ENCODE peak calls at places on chromosomes 11 and 22, in five cellular contexts. W is PC-3, J is hepatocyte, R is H1, T is GM23338. A is an unnamed sample. For H3K79me2, the result is how much of the 10 kb centered on the place peaks cover.

GRCh38 chr22:18012528-18012927 is 11.8 kb downstream of the MICAL3 start:
- DNase-seq in W (peak), J (peak), R (no peak), T (no peak), A (no peak)

GRCh38 chr11:8229299-8230177 is 34.1 kb downstream of the LMO1 start:
- DNase-seq in W (peak), J (no peak), R (no peak), T (no peak), A (no peak)

GRCh38 chr11:123741159-123741951 is at the start of gene ZNF202:
- DNase-seq in W (peak), J (peak), R (peak), T (peak), A (peak)

GRCh38 chr22:30284172-30284571 is 5.1 kb downstream of the CASTOR1 start:
- DNase-seq in W (no peak), J (no peak), R (no peak), T (no peak), A (no peak)

GRCh38 chr11:12189543-12190235 is 79.3 kb downstream of the MICAL2 start:
- DNase-seq in W (no peak), J (no peak), R (no peak), T (no peak), A (no peak)

GRCh38 chr11:76695133-76695532 is 24.6 kb upstream of the LRRC32 start:
- DNase-seq in W (no peak), J (no peak), R (no peak), T (peak), A (no peak)

GRCh38 chr11:8838248-8838647 is 72.7 kb upstream of the AKIP1 start:
- DNase-seq in W (no peak), J (no peak), R (no peak), T (no peak), A (no peak)

GRCh38 chr11:120344302-120345004 is 8.2 kb downstream of the ARHGEF12 start:
- DNase-seq in W (peak), J (no peak), R (no peak), T (no peak), A (peak)

GRCh38 chr11:6402561-6402981 is 12.3 kb downstream of the SMPD1 start:
- DNase-seq in W (no peak), J (no peak), R (no peak), T (no peak), A (no peak)

GRCh38 chr11:91981995-91982394 is 242.6 kb upstream of the FAT3 start:
- DNase-seq in W (peak), J (peak), R (no peak), T (no peak), A (peak)

GRCh38 chr11:120306519-120307242 is 18.4 kb upstream of the TLCD5 start:
- DNase-seq in W (peak), J (peak), R (no peak), T (peak), A (peak)

GRCh38 chr22:19713650-19714319 is 518 bp upstream of the SEPTIN5 start:
- DNase-seq in W (no peak), J (peak), R (peak), T (peak), A (no peak)

GRCh38 chr11:47571895-47572294 is 6.5 kb downstream of the PTPMT1 start:
- DNase-seq in W (no peak), J (no peak), R (no peak), T (no peak), A (no peak)
- H3K79me2 ChIP-seq in W (under half), J (half or more), R (under half), T (under half), A (under half)

GRCh38 chr11:35151896-35152295 is 12.9 kb downstream of the CD44 start:
- DNase-seq in W (no peak), J (no peak), R (no peak), T (peak), A (no peak)

GRCh38 chr11:35152575-35152974 is 13.6 kb downstream of the CD44 start:
- DNase-seq in W (no peak), J (no peak), R (no peak), T (no peak), A (no peak)

GRCh38 chr11:35151241-35151640 is 12.3 kb downstream of the CD44 start:
- DNase-seq in W (no peak), J (no peak), R (no peak), T (no peak), A (no peak)

GRCh38 chr11:35154960-35155359 is 16.0 kb downstream of the CD44 start:
- DNase-seq in W (no peak), J (no peak), R (no peak), T (no peak), A (no peak)

DNA sequence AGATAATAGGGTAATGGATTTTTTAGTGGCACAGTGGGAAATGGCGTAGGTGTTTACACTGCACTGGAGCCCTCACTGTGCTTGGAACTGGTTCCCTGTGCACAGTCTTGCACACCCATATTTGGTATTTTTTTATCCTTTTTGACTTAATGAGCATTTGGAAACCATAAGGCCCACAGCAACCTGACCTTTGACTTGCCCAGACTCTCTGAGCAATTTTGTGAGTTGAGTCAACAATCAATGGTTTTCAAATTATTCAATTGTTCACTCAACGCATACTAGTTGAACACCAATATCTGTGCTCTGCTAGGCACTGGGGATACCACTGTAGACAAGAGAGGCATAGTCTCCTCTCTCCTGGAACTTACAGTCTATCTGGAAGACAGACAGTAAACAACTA is 14.3 kb downstream of the CD44 start:
- DNase-seq in W (no peak), J (no peak), R (no peak), T (no peak), A (no peak)
- H3K79me2 ChIP-seq in W (half or more), J (under half), R (under half), T (under half), A (half or more)

DNA sequence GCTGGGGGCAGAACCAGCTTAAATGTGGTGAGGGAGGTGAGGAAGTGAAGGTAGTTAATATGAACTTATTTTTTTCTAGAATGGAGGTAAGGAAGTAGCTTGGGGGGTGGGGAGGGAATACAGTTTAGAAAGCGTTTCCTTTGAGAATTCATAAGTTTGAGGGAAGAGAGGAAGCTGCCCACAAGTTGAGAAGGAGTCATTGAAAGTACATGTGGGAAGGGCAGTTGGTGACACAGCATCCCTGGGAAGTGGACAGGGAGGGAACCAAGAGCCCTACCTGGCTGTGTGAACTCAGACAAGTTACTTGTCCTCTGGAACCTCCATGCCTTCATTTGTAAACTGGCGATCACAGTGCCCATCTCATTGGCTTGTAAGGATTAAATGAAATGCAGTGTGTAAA is 125.9 kb upstream of the SPON1 start:
- DNase-seq in W (peak), J (no peak), R (no peak), T (no peak), A (no peak)
- H3K79me2 ChIP-seq in W (under half), J (under half), R (under half), T (under half), A (under half)

DNA sequence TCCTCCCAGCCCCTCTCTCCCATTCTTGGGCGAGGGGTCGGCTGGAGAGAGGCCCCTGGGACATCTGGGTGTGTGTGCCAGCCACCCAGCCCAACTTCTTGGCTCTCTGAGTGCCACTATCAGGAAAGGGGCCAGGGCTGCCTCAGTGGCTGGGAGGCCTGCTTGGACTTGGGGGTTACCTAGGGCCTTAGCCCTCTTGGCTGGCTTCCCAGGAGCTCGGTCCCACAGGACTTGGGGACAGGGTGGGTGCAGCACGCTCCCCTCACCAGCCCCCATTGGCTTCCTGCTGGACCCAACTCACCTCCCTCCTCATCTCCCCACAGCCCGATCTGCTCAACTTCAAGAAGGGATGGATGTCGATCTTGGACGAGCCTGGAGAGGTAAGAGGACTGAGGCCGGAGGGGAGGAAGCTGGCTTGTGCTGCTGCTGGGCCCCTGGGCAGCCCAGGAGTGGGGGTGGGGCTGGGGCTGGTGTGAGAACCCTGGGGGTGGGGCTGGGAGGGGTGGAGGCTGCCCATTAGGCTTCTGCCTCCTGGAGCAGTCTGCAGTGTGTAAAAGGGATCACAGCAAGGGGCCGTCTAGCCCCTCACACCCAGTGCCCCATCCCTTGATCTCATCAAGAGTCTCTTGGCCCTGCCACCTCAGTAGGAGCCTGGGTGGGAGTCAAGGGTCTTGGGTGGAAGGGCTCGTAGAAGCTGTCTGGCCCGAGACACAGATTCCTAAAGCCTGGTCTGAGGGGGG is 54.8 kb downstream of the TRIOBP start:
- DNase-seq in W (peak), J (no peak), R (no peak), T (no peak), A (no peak)
- H3K79me2 ChIP-seq in W (half or more), J (half or more), R (under half), T (under half), A (half or more)

A was measured in PC-9.